ENCODE peak calls at places on chromosomes 2 and 18, in nine cellular contexts. One of them, this sample, is unnamed.

GRCh38 chr2:46335404-46335965 is 38.3 kb downstream of the EPAS1 start:
- DNase-seq in colonic mucosa: peak; percentile 72
- DNase-seq in adrenal gland: peak; percentile 54
- DNase-seq in right cardiac atrium: peak; percentile 73
- DNase-seq in dorsolateral prefrontal cortex: peak; percentile 46
- DNase-seq in GM23248: peak; percentile 89
- DNase-seq in heart left ventricle: peak; percentile 63
- DNase-seq in cardiac muscle cell: peak; percentile 77
- DNase-seq in CD4-positive, alpha-beta T cell: no peak
- DNase-seq in this sample: peak; percentile 34

GRCh38 chr18:40056085-40056484 is 1898.9 kb upstream of the PIK3C3 start:
- DNase-seq in colonic mucosa: no peak
- DNase-seq in adrenal gland: no peak
- DNase-seq in right cardiac atrium: peak; percentile 75
- DNase-seq in dorsolateral prefrontal cortex: no peak
- DNase-seq in GM23248: no peak
- DNase-seq in heart left ventricle: no peak
- DNase-seq in cardiac muscle cell: peak; percentile 0
- DNase-seq in CD4-positive, alpha-beta T cell: no peak
- DNase-seq in this sample: no peak

GRCh38 chr2:225010804-225011203 is 31.5 kb downstream of the DOCK10 start:
- DNase-seq in colonic mucosa: no peak
- DNase-seq in adrenal gland: no peak
- DNase-seq in right cardiac atrium: no peak
- DNase-seq in dorsolateral prefrontal cortex: no peak
- DNase-seq in GM23248: peak; percentile 93
- DNase-seq in heart left ventricle: no peak
- DNase-seq in cardiac muscle cell: peak; percentile 41
- DNase-seq in CD4-positive, alpha-beta T cell: no peak
- DNase-seq in this sample: no peak

GRCh38 chr2:37837576-37838335 is 87.3 kb upstream of the RMDN2 start:
- DNase-seq in colonic mucosa: no peak
- DNase-seq in adrenal gland: peak; percentile 55
- DNase-seq in right cardiac atrium: peak; percentile 55
- DNase-seq in dorsolateral prefrontal cortex: no peak
- DNase-seq in GM23248: no peak
- DNase-seq in heart left ventricle: no peak
- DNase-seq in cardiac muscle cell: peak; percentile 63
- DNase-seq in CD4-positive, alpha-beta T cell: no peak
- DNase-seq in this sample: peak; percentile 23

GRCh38 chr2:85698184-85698879 is 4.2 kb downstream of the GNLY start:
- DNase-seq in colonic mucosa: no peak
- DNase-seq in adrenal gland: peak; percentile 41
- DNase-seq in right cardiac atrium: no peak
- DNase-seq in dorsolateral prefrontal cortex: no peak
- DNase-seq in GM23248: no peak
- DNase-seq in heart left ventricle: no peak
- DNase-seq in cardiac muscle cell: no peak
- DNase-seq in CD4-positive, alpha-beta T cell: no peak
- DNase-seq in this sample: no peak

GRCh38 chr2:44135307-44135706 is 33.4 kb upstream of the PPM1B start:
- DNase-seq in colonic mucosa: no peak
- DNase-seq in adrenal gland: no peak
- DNase-seq in right cardiac atrium: no peak
- DNase-seq in dorsolateral prefrontal cortex: no peak
- DNase-seq in GM23248: no peak
- DNase-seq in heart left ventricle: no peak
- DNase-seq in cardiac muscle cell: no peak
- DNase-seq in CD4-positive, alpha-beta T cell: no peak
- DNase-seq in this sample: no peak

GRCh38 chr2:180707867-180708205 is 272.6 kb upstream of the UBE2E3 start:
- DNase-seq in colonic mucosa: peak; percentile 22
- DNase-seq in adrenal gland: no peak
- DNase-seq in right cardiac atrium: no peak
- DNase-seq in dorsolateral prefrontal cortex: no peak
- DNase-seq in GM23248: peak; percentile 96
- DNase-seq in heart left ventricle: no peak
- DNase-seq in cardiac muscle cell: peak; percentile 91
- DNase-seq in CD4-positive, alpha-beta T cell: no peak
- DNase-seq in this sample: no peak

GRCh38 chr18:25298853-25299274 is 53.1 kb downstream of the ZNF521 start:
- DNase-seq in colonic mucosa: no peak
- DNase-seq in adrenal gland: no peak
- DNase-seq in right cardiac atrium: no peak
- DNase-seq in dorsolateral prefrontal cortex: no peak
- DNase-seq in GM23248: peak; percentile 94
- DNase-seq in heart left ventricle: peak; percentile 61
- DNase-seq in cardiac muscle cell: peak; percentile 82
- DNase-seq in CD4-positive, alpha-beta T cell: no peak
- DNase-seq in this sample: peak; percentile 74

GRCh38 chr2:20071397-20072383 is 20.3 kb upstream of the LAPTM4A start:
- DNase-seq in colonic mucosa: no peak
- DNase-seq in adrenal gland: peak; percentile 59
- DNase-seq in right cardiac atrium: peak; percentile 83
- DNase-seq in dorsolateral prefrontal cortex: no peak
- DNase-seq in GM23248: peak; percentile 95
- DNase-seq in heart left ventricle: peak; percentile 67
- DNase-seq in cardiac muscle cell: peak; percentile 98
- DNase-seq in CD4-positive, alpha-beta T cell: no peak
- DNase-seq in this sample: no peak

GRCh38 chr2:230732914-230733401 is 20.3 kb downstream of the CAB39 start:
- DNase-seq in colonic mucosa: no peak
- DNase-seq in adrenal gland: no peak
- DNase-seq in right cardiac atrium: no peak
- DNase-seq in dorsolateral prefrontal cortex: no peak
- DNase-seq in GM23248: no peak
- DNase-seq in heart left ventricle: no peak
- DNase-seq in cardiac muscle cell: no peak
- DNase-seq in CD4-positive, alpha-beta T cell: no peak
- DNase-seq in this sample: no peak

GRCh38 chr18:8121942-8122480 is 487.2 kb upstream of the RAB12 start:
- DNase-seq in colonic mucosa: no peak
- DNase-seq in adrenal gland: no peak
- DNase-seq in right cardiac atrium: peak; percentile 25
- DNase-seq in dorsolateral prefrontal cortex: no peak
- DNase-seq in GM23248: peak; percentile 93
- DNase-seq in heart left ventricle: no peak
- DNase-seq in cardiac muscle cell: peak; percentile 44
- DNase-seq in CD4-positive, alpha-beta T cell: no peak
- DNase-seq in this sample: no peak

GRCh38 chr18:26863122-26863879 is 2.2 kb downstream of the AQP4 start:
- DNase-seq in colonic mucosa: peak; percentile 68
- DNase-seq in adrenal gland: peak; percentile 64
- DNase-seq in right cardiac atrium: peak; percentile 91
- DNase-seq in dorsolateral prefrontal cortex: peak; percentile 86
- DNase-seq in GM23248: peak; percentile 3
- DNase-seq in heart left ventricle: peak; percentile 50
- DNase-seq in cardiac muscle cell: peak; percentile 3
- DNase-seq in CD4-positive, alpha-beta T cell: no peak
- DNase-seq in this sample: peak; percentile 95

GRCh38 chr2:144370937-144371584 is 148.9 kb downstream of the ZEB2 start:
- DNase-seq in colonic mucosa: no peak
- DNase-seq in adrenal gland: no peak
- DNase-seq in right cardiac atrium: no peak
- DNase-seq in dorsolateral prefrontal cortex: no peak
- DNase-seq in GM23248: no peak
- DNase-seq in heart left ventricle: no peak
- DNase-seq in cardiac muscle cell: peak; percentile 78
- DNase-seq in CD4-positive, alpha-beta T cell: no peak
- DNase-seq in this sample: no peak

GRCh38 chr18:78825168-78825567 is 154.4 kb upstream of the SALL3 start:
- DNase-seq in colonic mucosa: no peak
- DNase-seq in adrenal gland: no peak
- DNase-seq in right cardiac atrium: no peak
- DNase-seq in dorsolateral prefrontal cortex: no peak
- DNase-seq in GM23248: no peak
- DNase-seq in heart left ventricle: no peak
- DNase-seq in cardiac muscle cell: no peak
- DNase-seq in CD4-positive, alpha-beta T cell: no peak
- DNase-seq in this sample: no peak

GRCh38 chr2:238281826-238282480 is 6.5 kb downstream of the PER2 start:
- DNase-seq in colonic mucosa: no peak
- DNase-seq in adrenal gland: no peak
- DNase-seq in right cardiac atrium: no peak
- DNase-seq in dorsolateral prefrontal cortex: no peak
- DNase-seq in GM23248: no peak
- DNase-seq in heart left ventricle: no peak
- DNase-seq in cardiac muscle cell: no peak
- DNase-seq in CD4-positive, alpha-beta T cell: no peak
- DNase-seq in this sample: peak; percentile 45
- H3K27ac ChIP-seq in colonic mucosa: no peak overlapping the region
- H3K27ac ChIP-seq in adrenal gland: no peak overlapping the region
- H3K27ac ChIP-seq in right cardiac atrium: no peak overlapping the region
- H3K27ac ChIP-seq in dorsolateral prefrontal cortex: no peak overlapping the region
- H3K27ac ChIP-seq in GM23248: no peak overlapping the region
- H3K27ac ChIP-seq in heart left ventricle: no peak overlapping the region
- H3K27ac ChIP-seq in cardiac muscle cell: no peak overlapping the region
- H3K27ac ChIP-seq in CD4-positive, alpha-beta T cell: no peak overlapping the region
- H3K27ac ChIP-seq in this sample: no peak overlapping the region

DNA sequence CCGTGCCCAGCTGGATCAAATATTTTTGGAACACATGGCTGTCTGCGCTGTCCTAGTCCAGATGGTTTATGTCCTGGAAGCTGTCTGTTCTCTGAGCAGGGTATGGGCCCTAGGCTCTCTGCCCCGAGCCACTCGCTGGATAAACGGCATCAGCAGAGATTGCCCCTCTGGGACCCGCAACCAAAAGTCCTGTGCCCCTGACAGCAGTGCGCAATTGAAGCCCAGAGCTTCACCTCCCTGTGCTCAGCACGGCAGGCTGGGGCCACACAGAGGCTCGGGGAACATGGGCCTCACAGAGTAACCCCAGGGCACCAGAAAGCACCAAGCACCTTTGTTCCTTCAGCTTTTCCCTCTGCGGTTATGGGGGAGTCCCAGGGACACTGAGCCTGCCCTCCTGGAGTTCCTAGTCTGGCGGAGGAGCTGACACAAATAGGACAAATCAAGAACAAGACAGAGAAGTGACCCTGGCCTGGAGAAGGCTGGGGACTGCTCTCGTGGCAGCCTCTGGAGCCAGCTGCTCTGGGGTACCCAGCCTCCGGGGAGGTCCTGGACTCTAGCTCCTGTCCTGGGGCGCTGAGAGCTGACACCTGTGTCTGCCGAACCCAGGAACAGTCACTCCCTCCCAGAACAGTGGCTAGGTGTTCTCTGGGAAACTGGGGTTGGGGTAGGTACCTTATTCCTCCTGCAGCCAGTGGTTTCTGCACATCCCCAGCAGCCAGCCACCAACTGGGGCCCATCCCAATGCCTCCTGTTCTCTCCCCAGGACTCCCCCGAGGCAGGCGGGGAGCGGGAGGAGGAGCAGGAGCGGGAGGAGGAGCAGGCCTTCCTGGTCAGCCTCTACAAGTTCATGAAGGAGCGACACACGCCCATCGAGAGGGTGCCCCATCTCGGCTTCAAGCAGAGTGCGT is 12.3 kb downstream of the ARID5A start:
- DNase-seq in colonic mucosa: no peak
- DNase-seq in adrenal gland: no peak
- DNase-seq in right cardiac atrium: no peak
- DNase-seq in dorsolateral prefrontal cortex: no peak
- DNase-seq in GM23248: no peak
- DNase-seq in heart left ventricle: no peak
- DNase-seq in cardiac muscle cell: no peak
- DNase-seq in CD4-positive, alpha-beta T cell: no peak
- DNase-seq in this sample: no peak
- H3K27ac ChIP-seq in colonic mucosa: no peak overlapping the region
- H3K27ac ChIP-seq in adrenal gland: no peak overlapping the region
- H3K27ac ChIP-seq in right cardiac atrium: no peak overlapping the region
- H3K27ac ChIP-seq in dorsolateral prefrontal cortex: no peak overlapping the region
- H3K27ac ChIP-seq in GM23248: no peak overlapping the region
- H3K27ac ChIP-seq in heart left ventricle: no peak overlapping the region
- H3K27ac ChIP-seq in cardiac muscle cell: no peak overlapping the region
- H3K27ac ChIP-seq in CD4-positive, alpha-beta T cell: no peak overlapping the region
- H3K27ac ChIP-seq in this sample: peak overlapping the region; percentile 3

DNA sequence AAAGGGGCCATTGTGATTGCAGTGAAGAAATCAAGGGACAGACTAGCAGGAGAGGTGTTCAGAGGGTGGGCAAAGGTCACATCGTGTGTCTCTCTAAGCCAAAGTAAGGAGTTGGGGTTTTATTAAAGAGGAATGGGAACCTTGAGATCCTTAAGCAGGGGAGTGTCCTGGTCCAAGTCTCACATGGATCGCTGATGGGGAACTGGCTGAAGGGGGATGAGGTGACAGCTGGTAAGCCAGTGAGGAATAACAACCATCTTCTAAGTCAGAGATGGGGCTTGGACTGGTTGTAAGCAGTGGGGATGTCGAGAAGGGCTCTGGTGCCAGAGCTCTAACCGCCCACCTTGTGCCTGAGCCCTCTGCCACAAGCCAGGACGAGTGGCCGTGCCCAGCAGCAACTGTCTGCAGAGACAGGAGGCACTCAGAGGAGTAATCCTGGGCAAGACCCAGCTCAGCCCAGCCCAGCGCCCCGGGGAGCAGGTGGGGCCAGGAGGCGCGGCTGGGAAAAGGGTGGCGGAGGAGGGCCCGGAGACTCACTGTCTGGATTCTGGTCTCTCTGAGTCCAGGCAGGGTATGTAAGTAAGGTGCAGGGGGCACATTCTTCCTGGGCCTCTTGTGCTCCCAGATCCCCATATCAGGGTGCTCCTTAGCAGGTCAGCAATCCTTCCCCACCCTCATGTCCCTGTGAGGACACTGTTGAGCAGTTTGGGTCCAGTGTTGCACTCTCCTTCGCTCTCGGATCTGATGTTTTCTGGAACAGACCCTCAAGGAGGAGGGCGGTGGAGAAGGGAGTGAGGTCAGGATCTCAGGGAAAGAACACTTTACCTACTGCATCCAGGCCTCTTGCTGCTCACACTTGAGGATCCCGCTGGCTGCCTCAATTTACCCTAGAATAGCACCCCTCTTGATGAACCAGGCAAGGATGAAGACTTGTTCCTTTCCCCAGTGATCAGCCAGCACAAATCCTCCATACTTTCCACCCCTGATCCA is 13.8 kb downstream of the WNT10A start:
- DNase-seq in colonic mucosa: no peak
- DNase-seq in adrenal gland: peak; percentile 35
- DNase-seq in right cardiac atrium: no peak
- DNase-seq in dorsolateral prefrontal cortex: no peak
- DNase-seq in GM23248: no peak
- DNase-seq in heart left ventricle: no peak
- DNase-seq in cardiac muscle cell: no peak
- DNase-seq in CD4-positive, alpha-beta T cell: no peak
- DNase-seq in this sample: no peak
- H3K27ac ChIP-seq in colonic mucosa: no peak overlapping the region
- H3K27ac ChIP-seq in adrenal gland: no peak overlapping the region
- H3K27ac ChIP-seq in right cardiac atrium: no peak overlapping the region
- H3K27ac ChIP-seq in dorsolateral prefrontal cortex: no peak overlapping the region
- H3K27ac ChIP-seq in GM23248: no peak overlapping the region
- H3K27ac ChIP-seq in heart left ventricle: no peak overlapping the region
- H3K27ac ChIP-seq in cardiac muscle cell: no peak overlapping the region
- H3K27ac ChIP-seq in CD4-positive, alpha-beta T cell: peak overlapping the region; percentile 74
- H3K27ac ChIP-seq in this sample: no peak overlapping the region

DNA sequence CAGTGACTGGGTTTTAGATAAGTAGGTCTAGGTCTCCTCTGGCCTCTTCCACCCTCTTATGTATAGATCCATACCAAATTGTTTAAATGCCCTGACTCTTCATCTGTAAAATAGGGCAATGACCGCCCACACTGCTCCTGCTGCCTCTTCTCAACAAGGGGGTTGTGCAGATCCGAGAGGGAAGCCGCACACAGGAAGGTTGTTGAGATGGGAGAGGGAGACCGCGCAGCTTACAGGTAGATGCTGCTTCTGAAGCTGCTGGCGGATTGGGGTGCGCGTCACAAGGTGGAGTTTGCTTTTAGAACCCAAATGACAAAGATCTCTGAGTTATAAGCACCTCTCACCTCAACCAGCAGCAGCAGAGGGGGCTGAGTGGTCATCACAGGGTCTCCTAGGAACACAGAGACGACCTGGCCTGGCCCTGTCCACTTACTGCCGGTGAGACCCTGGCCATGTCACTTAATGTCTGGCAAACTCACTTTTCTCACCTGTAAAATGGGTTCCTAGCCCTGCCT is 251.4 kb downstream of the EIPR1 start:
- DNase-seq in colonic mucosa: no peak
- DNase-seq in adrenal gland: no peak
- DNase-seq in right cardiac atrium: no peak
- DNase-seq in dorsolateral prefrontal cortex: no peak
- DNase-seq in GM23248: no peak
- DNase-seq in heart left ventricle: no peak
- DNase-seq in cardiac muscle cell: no peak
- DNase-seq in CD4-positive, alpha-beta T cell: no peak
- DNase-seq in this sample: no peak
- H3K27ac ChIP-seq in colonic mucosa: no peak overlapping the region
- H3K27ac ChIP-seq in adrenal gland: no peak overlapping the region
- H3K27ac ChIP-seq in right cardiac atrium: no peak overlapping the region
- H3K27ac ChIP-seq in dorsolateral prefrontal cortex: peak overlapping the region; percentile 72
- H3K27ac ChIP-seq in GM23248: no peak overlapping the region
- H3K27ac ChIP-seq in heart left ventricle: no peak overlapping the region
- H3K27ac ChIP-seq in cardiac muscle cell: no peak overlapping the region
- H3K27ac ChIP-seq in CD4-positive, alpha-beta T cell: no peak overlapping the region
- H3K27ac ChIP-seq in this sample: no peak overlapping the region

This sample was measured in psoas muscle.